ENCODE peak calls at places on chromosomes 2 and 18, in ten cellular contexts. One of them, this sample, is unnamed.

GRCh38 chr18:8882632-8883408 is 177.5 kb downstream of the MTCL1 start:
- DNase-seq in NB4: peak
- DNase-seq in thyroid gland: peak
- DNase-seq in adrenal gland: no peak
- DNase-seq in A549: no peak
- DNase-seq in body of pancreas: no peak
- DNase-seq in endothelial cell of umbilical vein: peak
- DNase-seq in transverse colon: no peak
- DNase-seq in stomach: no peak
- DNase-seq in uterus: no peak
- DNase-seq in this sample: no peak

GRCh38 chr2:1219901-1220691 is 193.2 kb upstream of the TPO start:
- DNase-seq in transverse colon: no peak
- DNase-seq in endothelial cell of umbilical vein: no peak
- DNase-seq in stomach: no peak
- DNase-seq in NB4: peak
- DNase-seq in adrenal gland: no peak
- DNase-seq in A549: no peak
- DNase-seq in body of pancreas: no peak
- DNase-seq in thyroid gland: no peak
- DNase-seq in uterus: no peak
- DNase-seq in this sample: no peak

GRCh38 chr18:78487649-78488048 is 492.0 kb upstream of the SALL3 start:
- DNase-seq in body of pancreas: no peak
- DNase-seq in thyroid gland: no peak
- DNase-seq in transverse colon: no peak
- DNase-seq in adrenal gland: no peak
- DNase-seq in uterus: no peak
- DNase-seq in endothelial cell of umbilical vein: no peak
- DNase-seq in stomach: no peak
- DNase-seq in A549: no peak
- DNase-seq in NB4: no peak
- DNase-seq in this sample: peak

GRCh38 chr2:128638741-128639477 is 320.2 kb upstream of the HS6ST1 start:
- DNase-seq in A549: no peak
- DNase-seq in endothelial cell of umbilical vein: no peak
- DNase-seq in body of pancreas: no peak
- DNase-seq in stomach: peak
- DNase-seq in adrenal gland: no peak
- DNase-seq in transverse colon: no peak
- DNase-seq in NB4: no peak
- DNase-seq in uterus: no peak
- DNase-seq in thyroid gland: no peak
- DNase-seq in this sample: no peak

GRCh38 chr2:78967294-78967693 is 58.2 kb upstream of the REG3G start:
- DNase-seq in adrenal gland: peak
- DNase-seq in body of pancreas: peak
- DNase-seq in A549: no peak
- DNase-seq in endothelial cell of umbilical vein: no peak
- DNase-seq in uterus: no peak
- DNase-seq in thyroid gland: no peak
- DNase-seq in transverse colon: no peak
- DNase-seq in stomach: no peak
- DNase-seq in NB4: no peak
- DNase-seq in this sample: no peak

GRCh38 chr2:169397697-169398096 is 35.4 kb upstream of the LRP2 start:
- DNase-seq in A549: no peak
- DNase-seq in thyroid gland: peak
- DNase-seq in uterus: no peak
- DNase-seq in stomach: no peak
- DNase-seq in NB4: peak
- DNase-seq in adrenal gland: no peak
- DNase-seq in endothelial cell of umbilical vein: no peak
- DNase-seq in body of pancreas: no peak
- DNase-seq in transverse colon: no peak
- DNase-seq in this sample: no peak

GRCh38 chr2:43764086-43764710 is 9.6 kb upstream of the DYNC2LI1 start:
- DNase-seq in stomach: no peak
- DNase-seq in A549: no peak
- DNase-seq in transverse colon: no peak
- DNase-seq in body of pancreas: no peak
- DNase-seq in NB4: no peak
- DNase-seq in uterus: no peak
- DNase-seq in adrenal gland: no peak
- DNase-seq in endothelial cell of umbilical vein: no peak
- DNase-seq in thyroid gland: no peak
- DNase-seq in this sample: no peak

GRCh38 chr18:60846396-60846795 is 473.8 kb upstream of the MC4R start:
- DNase-seq in uterus: no peak
- DNase-seq in endothelial cell of umbilical vein: no peak
- DNase-seq in transverse colon: no peak
- DNase-seq in NB4: no peak
- DNase-seq in body of pancreas: no peak
- DNase-seq in adrenal gland: no peak
- DNase-seq in A549: no peak
- DNase-seq in thyroid gland: no peak
- DNase-seq in stomach: no peak
- DNase-seq in this sample: no peak

DNA sequence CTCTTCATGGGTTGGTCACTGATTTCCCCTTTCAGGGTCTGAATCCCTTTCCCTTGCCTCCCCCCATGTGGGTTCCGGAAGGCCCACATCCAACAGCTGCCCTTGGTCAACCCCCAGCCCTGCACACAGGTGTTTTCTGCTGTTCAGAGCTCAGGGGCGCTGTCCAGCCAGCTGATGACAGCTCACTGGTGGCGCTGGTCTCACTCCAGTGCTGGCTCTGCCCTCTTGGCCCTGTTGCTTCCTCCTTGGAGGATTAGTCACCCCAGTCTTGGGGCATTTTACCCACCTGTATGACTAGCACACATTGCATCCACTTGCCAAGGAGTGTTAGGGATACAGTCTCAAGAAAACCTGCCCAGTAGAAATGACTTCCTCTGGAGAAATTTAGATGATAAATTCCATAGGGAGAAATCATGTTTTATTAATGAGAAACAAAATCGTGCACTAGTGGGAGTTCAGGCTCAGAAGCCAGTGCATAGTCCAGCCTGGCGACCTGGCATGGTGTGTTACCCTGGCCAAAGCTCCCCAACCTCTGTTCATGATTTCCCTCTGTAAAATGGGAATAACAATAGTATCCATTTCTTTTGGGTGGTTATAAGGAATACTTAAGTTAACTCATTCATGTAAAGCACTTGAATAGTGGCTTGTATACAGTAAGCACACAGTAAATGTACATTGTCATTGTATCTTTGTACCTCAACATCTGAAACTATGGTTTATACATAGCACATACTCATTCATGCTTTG is 21.6 kb downstream of the CRIM1 start:
- DNase-seq in stomach: peak
- DNase-seq in A549: peak
- DNase-seq in NB4: no peak
- DNase-seq in endothelial cell of umbilical vein: peak
- DNase-seq in uterus: no peak
- DNase-seq in thyroid gland: peak
- DNase-seq in adrenal gland: no peak
- DNase-seq in body of pancreas: no peak
- DNase-seq in transverse colon: peak
- DNase-seq in this sample: peak
- TF ChIP-seq CTCF in stomach: no peak
- TF ChIP-seq CTCF in A549: peak
- TF ChIP-seq CTCF in NB4: no peak
- TF ChIP-seq CTCF in endothelial cell of umbilical vein: no peak
- TF ChIP-seq CTCF in uterus: no peak
- TF ChIP-seq CTCF in thyroid gland: no peak
- TF ChIP-seq CTCF in adrenal gland: no peak
- TF ChIP-seq CTCF in body of pancreas: no peak
- TF ChIP-seq CTCF in transverse colon: no peak
- TF ChIP-seq CTCF in this sample: no peak

GRCh38 chr2:62197609-62198236 is 1.8 kb downstream of the B3GNT2 start:
- DNase-seq in uterus: no peak
- DNase-seq in transverse colon: peak
- DNase-seq in NB4: peak
- DNase-seq in stomach: peak
- DNase-seq in adrenal gland: peak
- DNase-seq in body of pancreas: peak
- DNase-seq in A549: peak
- DNase-seq in endothelial cell of umbilical vein: peak
- DNase-seq in thyroid gland: peak
- DNase-seq in this sample: peak

GRCh38 chr2:62197017-62197586 is 1.2 kb downstream of the B3GNT2 start:
- DNase-seq in A549: peak
- DNase-seq in thyroid gland: peak
- DNase-seq in body of pancreas: peak
- DNase-seq in uterus: no peak
- DNase-seq in NB4: peak
- DNase-seq in transverse colon: peak
- DNase-seq in adrenal gland: peak
- DNase-seq in stomach: no peak
- DNase-seq in endothelial cell of umbilical vein: peak
- DNase-seq in this sample: peak

GRCh38 chr2:62196278-62196901 is 475 bp downstream of the B3GNT2 start:
- DNase-seq in body of pancreas: peak
- DNase-seq in stomach: peak
- DNase-seq in NB4: peak
- DNase-seq in transverse colon: peak
- DNase-seq in uterus: peak
- DNase-seq in adrenal gland: peak
- DNase-seq in A549: peak
- DNase-seq in thyroid gland: peak
- DNase-seq in endothelial cell of umbilical vein: no peak
- DNase-seq in this sample: no peak

GRCh38 chr2:62194558-62195420 is 1.1 kb upstream of the B3GNT2 start:
- DNase-seq in endothelial cell of umbilical vein: no peak
- DNase-seq in stomach: no peak
- DNase-seq in A549: no peak
- DNase-seq in uterus: no peak
- DNase-seq in body of pancreas: no peak
- DNase-seq in NB4: no peak
- DNase-seq in transverse colon: peak
- DNase-seq in thyroid gland: no peak
- DNase-seq in adrenal gland: no peak
- DNase-seq in this sample: peak

GRCh38 chr2:62195421-62196277 is at the start of gene B3GNT2:
- DNase-seq in stomach: peak
- DNase-seq in NB4: peak
- DNase-seq in thyroid gland: peak
- DNase-seq in A549: peak
- DNase-seq in uterus: peak
- DNase-seq in transverse colon: peak
- DNase-seq in body of pancreas: peak
- DNase-seq in endothelial cell of umbilical vein: peak
- DNase-seq in adrenal gland: peak
- DNase-seq in this sample: peak
- TF ChIP-seq POLR2A in stomach: no peak
- TF ChIP-seq POLR2A in NB4: peak
- TF ChIP-seq POLR2A in thyroid gland: peak
- TF ChIP-seq POLR2A in A549: peak
- TF ChIP-seq POLR2A in uterus: peak
- TF ChIP-seq POLR2A in transverse colon: peak
- TF ChIP-seq POLR2A in body of pancreas: peak
- TF ChIP-seq POLR2A in endothelial cell of umbilical vein: peak
- TF ChIP-seq POLR2A in adrenal gland: peak
- TF ChIP-seq POLR2A in this sample: no peak

DNA sequence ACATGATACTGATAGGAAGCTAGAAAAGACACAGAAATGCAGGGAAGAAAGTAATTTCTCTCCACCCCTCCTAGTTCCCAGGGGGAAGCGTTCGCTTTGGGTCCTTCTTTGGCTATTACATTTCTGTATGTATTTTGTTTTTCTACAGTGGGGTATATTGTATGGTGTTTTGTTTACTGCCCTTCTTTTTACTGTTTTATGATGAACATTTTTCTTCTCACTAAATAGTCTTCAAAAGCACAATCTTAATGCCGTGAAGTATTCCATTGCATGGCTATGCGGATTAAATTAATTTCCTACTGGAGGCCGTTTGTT is 354 bp upstream of the TMBIM1 start:
- DNase-seq in thyroid gland: no peak
- DNase-seq in transverse colon: no peak
- DNase-seq in A549: no peak
- DNase-seq in stomach: no peak
- DNase-seq in adrenal gland: no peak
- DNase-seq in NB4: no peak
- DNase-seq in endothelial cell of umbilical vein: no peak
- DNase-seq in body of pancreas: no peak
- DNase-seq in uterus: no peak
- DNase-seq in this sample: no peak
- H3K4me3 ChIP-seq in thyroid gland: no peak
- H3K4me3 ChIP-seq in transverse colon: peak
- H3K4me3 ChIP-seq in A549: peak
- H3K4me3 ChIP-seq in stomach: peak
- H3K4me3 ChIP-seq in adrenal gland: no peak
- H3K4me3 ChIP-seq in NB4: peak
- H3K4me3 ChIP-seq in endothelial cell of umbilical vein: peak
- H3K4me3 ChIP-seq in body of pancreas: no peak
- H3K4me3 ChIP-seq in uterus: peak
- H3K4me3 ChIP-seq in this sample: no peak

GRCh38 chr18:27632706-27633105 is 447.6 kb upstream of the CHST9 start:
- DNase-seq in NB4: no peak
- DNase-seq in adrenal gland: no peak
- DNase-seq in body of pancreas: no peak
- DNase-seq in transverse colon: no peak
- DNase-seq in A549: no peak
- DNase-seq in stomach: no peak
- DNase-seq in uterus: no peak
- DNase-seq in endothelial cell of umbilical vein: no peak
- DNase-seq in thyroid gland: no peak
- DNase-seq in this sample: no peak

DNA sequence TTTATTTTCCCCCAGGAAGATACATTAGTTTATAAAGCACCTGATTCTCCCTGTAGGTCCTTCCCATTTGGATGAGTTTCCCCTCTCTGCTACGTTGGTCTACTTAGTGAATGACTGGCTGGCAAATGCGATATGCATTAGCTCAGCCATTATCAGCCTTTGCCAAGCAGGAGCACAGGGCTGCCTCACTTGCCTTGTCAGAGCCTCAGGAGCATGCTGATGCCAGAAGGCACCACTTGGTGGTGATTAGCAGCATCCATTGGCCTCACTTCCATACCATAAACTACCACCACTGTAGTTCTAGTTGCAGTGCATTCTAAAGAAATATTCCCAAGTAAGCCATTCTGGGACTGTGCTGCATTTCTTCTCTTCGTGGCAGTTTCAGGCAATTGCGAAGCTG is 442.8 kb upstream of the CHST9 start:
- DNase-seq in endothelial cell of umbilical vein: no peak
- DNase-seq in adrenal gland: no peak
- DNase-seq in stomach: no peak
- DNase-seq in thyroid gland: no peak
- DNase-seq in body of pancreas: no peak
- DNase-seq in uterus: no peak
- DNase-seq in NB4: no peak
- DNase-seq in transverse colon: no peak
- DNase-seq in A549: no peak
- DNase-seq in this sample: no peak
- TF ChIP-seq CTCF in endothelial cell of umbilical vein: no peak
- TF ChIP-seq CTCF in adrenal gland: no peak
- TF ChIP-seq CTCF in stomach: no peak
- TF ChIP-seq CTCF in thyroid gland: no peak
- TF ChIP-seq CTCF in body of pancreas: no peak
- TF ChIP-seq CTCF in uterus: no peak
- TF ChIP-seq CTCF in NB4: no peak
- TF ChIP-seq CTCF in transverse colon: no peak
- TF ChIP-seq CTCF in A549: no peak
- TF ChIP-seq CTCF in this sample: no peak

This sample was measured in lower leg skin.